ENCODE peak calls at places on chromosomes 4 and X, in ten cellular contexts. B is activated CD4-positive, alpha-beta T cell treated with anti-CD3 and anti-CD28 coated beads, Interleukin-2, amount 50 U/mL, for 1 hour; M is substantia nigra; D is upper lobe of left lung; J is NCI-H1092 treated with DMSO at 0.1 percent for 48 hours; P is NCI-H460; F is ureter; E is MM.1S; I is SK-N-SH; H is effector CD4-positive, alpha-beta T cell. L is an unnamed sample.

GRCh38 chr4:22338806-22339205 is 177.1 kb downstream of the ADGRA3 start:
- DNase-seq in B (no peak), E (no peak), D (no peak), P (no peak), F (no peak), I (no peak), H (no peak), J (no peak), M (no peak), L (no peak)

GRCh38 chr4:38730830-38731646 is 51.8 kb downstream of the TLR10 start:
- DNase-seq in B (peak), D (peak), M (peak), E (peak), P (peak), I (peak), F (peak), J (peak), H (peak), L (peak)

GRCh38 chr4:105106416-105106815 is 40.3 kb upstream of the TET2 start:
- DNase-seq in H (no peak), J (no peak), M (no peak), I (no peak), D (no peak), B (no peak), P (no peak), E (no peak), F (no peak), L (no peak)

GRCh38 chr4:10054571-10055041 is 33.3 kb upstream of the SLC2A9 start:
- DNase-seq in P (no peak), M (no peak), J (no peak), E (no peak), B (no peak), I (no peak), H (no peak), F (no peak), D (no peak), L (no peak)

GRCh38 chr4:44186096-44186849 is 262.3 kb downstream of the KCTD8 start:
- DNase-seq in B (no peak), D (no peak), E (no peak), F (no peak), I (no peak), M (no peak), P (no peak), H (no peak), J (no peak), L (no peak)

GRCh38 chr4:81215936-81216335 is 914 bp upstream of the PRKG2 start:
- DNase-seq in F (no peak), D (no peak), P (no peak), I (no peak), H (no peak), M (no peak), B (no peak), J (no peak), E (no peak), L (no peak)

GRCh38 chrX:134572816-134573682 is 85.2 kb downstream of the PLAC1 start:
- DNase-seq in P (no peak), D (no peak), E (no peak), F (no peak), J (peak), I (no peak), M (no peak), B (no peak), H (no peak), L (no peak)

GRCh38 chr4:185924458-185924857 is 112.5 kb upstream of the SORBS2 start:
- DNase-seq in F (no peak), M (no peak), D (no peak), I (no peak), J (no peak), E (no peak), P (no peak), H (no peak), B (no peak), L (no peak)

GRCh38 chrX:151515233-151515632 is 48.2 kb upstream of the PASD1 start:
- DNase-seq in F (no peak), H (no peak), E (no peak), I (peak), P (no peak), J (no peak), M (no peak), B (no peak), D (no peak), L (no peak)

GRCh38 chrX:47815901-47816845 is 20.5 kb upstream of the ZNF81 start:
- DNase-seq in J (no peak), F (no peak), E (no peak), P (no peak), B (no peak), M (no peak), D (no peak), H (no peak), I (no peak), L (no peak)

GRCh38 chr4:147285751-147286150 is 195.1 kb upstream of the EDNRA start:
- DNase-seq in P (no peak), I (no peak), F (no peak), E (no peak), D (no peak), B (no peak), H (no peak), M (peak), J (no peak), L (no peak)

GRCh38 chr4:13531609-13531998 is 12.7 kb downstream of the NKX3-2 start:
- DNase-seq in E (peak), H (no peak), D (no peak), I (no peak), J (no peak), F (no peak), P (no peak), M (no peak), B (no peak), L (no peak)

GRCh38 chr4:78938868-78939666 is at the start of gene PAQR3:
- DNase-seq in B (peak), J (peak), P (peak), E (peak), D (peak), F (peak), M (peak), I (peak), H (peak), L (peak)

GRCh38 chr4:21795091-21795490 is 153.5 kb downstream of the KCNIP4 start:
- DNase-seq in E (no peak), F (no peak), H (no peak), D (no peak), P (no peak), M (no peak), I (no peak), J (no peak), B (no peak), L (peak)

GRCh38 chr4:154222875-154223274 is 268.7 kb downstream of the DCHS2 start:
- DNase-seq in P (no peak), B (no peak), M (no peak), D (no peak), I (no peak), F (no peak), H (no peak), E (no peak), J (no peak), L (no peak)

GRCh38 chrX:47311857-47312774 is 58.3 kb upstream of the ZNF157 start:
- DNase-seq in F (peak), M (no peak), D (peak), J (peak), B (peak), P (peak), I (peak), H (peak), E (no peak), L (peak)

GRCh38 chrX:49816435-49816834 is 12.7 kb upstream of the PAGE4 start:
- DNase-seq in E (no peak), M (no peak), F (no peak), D (no peak), H (no peak), I (no peak), B (no peak), J (no peak), P (no peak), L (no peak)

GRCh38 chrX:30196322-30196721 is 19.0 kb upstream of the MAGEB2 start:
- DNase-seq in D (no peak), M (no peak), B (no peak), E (peak), P (no peak), F (no peak), H (no peak), I (peak), J (no peak), L (no peak)

GRCh38 chrX:118627084-118627758 is 100.2 kb upstream of the IL13RA1 start:
- DNase-seq in I (peak), M (no peak), F (no peak), B (no peak), E (peak), H (no peak), D (no peak), J (peak), P (peak), L (no peak)

GRCh38 chr4:25253072-25253447 is 19.2 kb downstream of the PI4K2B start:
- DNase-seq in P (no peak), E (no peak), F (no peak), H (no peak), D (no peak), J (no peak), B (no peak), I (no peak), M (no peak), L (no peak)

GRCh38 chrX:151879856-151880255 is 32.8 kb upstream of the MAGEA4 start:
- DNase-seq in H (no peak), D (no peak), J (no peak), I (no peak), E (no peak), B (no peak), F (no peak), P (no peak), M (no peak), L (no peak)

GRCh38 chr4:46648088-46648744 is 258.3 kb upstream of the GABRA2 start:
- DNase-seq in P (peak), H (no peak), J (peak), I (peak), B (no peak), D (no peak), E (peak), M (no peak), F (no peak), L (no peak)

GRCh38 chrX:43703211-43703791 is 47.2 kb downstream of the MAOA start:
- DNase-seq in H (no peak), F (no peak), I (no peak), P (peak), B (no peak), E (no peak), M (no peak), J (no peak), D (no peak), L (no peak)

GRCh38 chr4:8649631-8650261 is 57.2 kb downstream of the CPZ start:
- DNase-seq in F (peak), B (no peak), M (no peak), I (no peak), E (no peak), P (no peak), H (no peak), D (no peak), J (no peak), L (no peak)

L was measured in CD8-positive, alpha-beta memory T cell.